ENCODE peak calls at places on chromosomes 3 and 15, in six cellular contexts. I, J, H, F, M and P are unnamed samples.
A peak's percentile ranks its signal among the peaks of the same experiment; 100 is the strongest.

GRCh38 chr3:23884481-23884880 is 32.3 kb downstream of the NKIRAS1 start:
- DNase-seq in I (no peak), J (no peak), H (no peak), F (no peak), M (no peak), P (peak; percentile 50)

GRCh38 chr15:79432345-79433311 is 492 bp downstream of the MINAR1 start:
- DNase-seq in I (no peak), J (no peak), H (no peak), F (no peak), M (peak; percentile 79), P (peak; percentile 54)

GRCh38 chr3:138408751-138409161 is 25.7 kb upstream of the ESYT3 start:
- DNase-seq in I (no peak), J (peak; percentile 5), H (no peak), F (no peak), M (no peak), P (peak; percentile 7)

GRCh38 chr15:31477851-31478250 is 151.2 kb downstream of the KLF13 start:
- DNase-seq in I (no peak), J (no peak), H (no peak), F (peak; percentile 23), M (no peak), P (no peak)

GRCh38 chr3:100900671-100901070 is 92.5 kb downstream of the ABI3BP start:
- DNase-seq in I (no peak), J (peak; percentile 30), H (no peak), F (no peak), M (no peak), P (no peak)

GRCh38 chr3:12994357-12994606 is 78.9 kb downstream of the IQSEC1 start:
- DNase-seq in I (peak; percentile 39), J (no peak), H (no peak), F (no peak), M (peak; percentile 71), P (no peak)

GRCh38 chr3:13348671-13349396 is 71.3 kb downstream of the NUP210 start:
- DNase-seq in I (peak; percentile 18), J (peak; percentile 7), H (no peak), F (no peak), M (no peak), P (peak; percentile 56)

GRCh38 chr15:48190932-48191573 is 412 bp upstream of the CTXN2 start:
- DNase-seq in I (peak; percentile 80), J (peak; percentile 72), H (peak; percentile 89), F (peak; percentile 27), M (peak; percentile 95), P (peak; percentile 92)

GRCh38 chr3:195777975-195778374 is 33.8 kb downstream of the MUC4 start:
- DNase-seq in I (no peak), J (no peak), H (no peak), F (no peak), M (no peak), P (no peak)

GRCh38 chr15:40240619-40241304 is 1.9 kb downstream of the PAK6 start:
- DNase-seq in I (no peak), J (no peak), H (no peak), F (no peak), M (peak; percentile 41), P (no peak)

GRCh38 chr3:172341482-172342059 is 106.7 kb downstream of the GHSR start:
- DNase-seq in I (peak; percentile 74), J (peak; percentile 70), H (peak; percentile 29), F (peak; percentile 33), M (no peak), P (peak; percentile 69)

GRCh38 chr3:147113293-147114045 is 292.9 kb downstream of the ZIC4 start:
- DNase-seq in I (peak; percentile 89), J (peak; percentile 88), H (no peak), F (no peak), M (no peak), P (peak; percentile 49)

GRCh38 chr15:72774696-72775383 is 8.7 kb downstream of the ADPGK start:
- DNase-seq in I (no peak), J (no peak), H (no peak), F (no peak), M (no peak), P (no peak)

GRCh38 chr3:97937205-97937604 is 35.0 kb downstream of the RIOX2 start:
- DNase-seq in I (no peak), J (no peak), H (no peak), F (no peak), M (no peak), P (no peak)

GRCh38 chr3:150220791-150221190 is 187.3 kb upstream of the TSC22D2 start:
- DNase-seq in I (peak; percentile 10), J (no peak), H (peak; percentile 18), F (no peak), M (no peak), P (peak; percentile 61)

GRCh38 chr3:150223568-150223967 is 184.5 kb upstream of the TSC22D2 start:
- DNase-seq in I (no peak), J (no peak), H (no peak), F (no peak), M (no peak), P (no peak)

GRCh38 chr3:150222646-150223045 is 185.5 kb upstream of the TSC22D2 start:
- DNase-seq in I (no peak), J (no peak), H (no peak), F (no peak), M (no peak), P (peak; percentile 82)

GRCh38 chr3:150223090-150223489 is 185.0 kb upstream of the TSC22D2 start:
- DNase-seq in I (no peak), J (no peak), H (no peak), F (no peak), M (no peak), P (no peak)

GRCh38 chr3:150222190-150222548 is 185.9 kb upstream of the TSC22D2 start:
- DNase-seq in I (no peak), J (no peak), H (no peak), F (no peak), M (no peak), P (no peak)
- H4K8ac ChIP-seq in I (no peak overlapping the region), J (no peak overlapping the region), H (no peak overlapping the region), F (no peak overlapping the region), M (no peak overlapping the region), P (no peak overlapping the region)

GRCh38 chr3:9915252-9916141 is 1.4 kb upstream of the IL17RC start:
- DNase-seq in I (peak; percentile 76), J (peak; percentile 52), H (no peak), F (peak; percentile 57), M (peak; percentile 81), P (peak; percentile 81)

GRCh38 chr3:9916734-9917680 is at the start of gene IL17RC:
- DNase-seq in I (peak; percentile 92), J (peak; percentile 84), H (no peak), F (peak; percentile 95), M (peak; percentile 81), P (peak; percentile 95)

GRCh38 chr3:9914559-9915251 is 2.2 kb upstream of the IL17RC start:
- DNase-seq in I (peak; percentile 19), J (no peak), H (no peak), F (no peak), M (no peak), P (no peak)

GRCh38 chr3:9917820-9918219 is 922 bp downstream of the IL17RC start:
- DNase-seq in I (no peak), J (no peak), H (no peak), F (no peak), M (no peak), P (no peak)

DNA sequence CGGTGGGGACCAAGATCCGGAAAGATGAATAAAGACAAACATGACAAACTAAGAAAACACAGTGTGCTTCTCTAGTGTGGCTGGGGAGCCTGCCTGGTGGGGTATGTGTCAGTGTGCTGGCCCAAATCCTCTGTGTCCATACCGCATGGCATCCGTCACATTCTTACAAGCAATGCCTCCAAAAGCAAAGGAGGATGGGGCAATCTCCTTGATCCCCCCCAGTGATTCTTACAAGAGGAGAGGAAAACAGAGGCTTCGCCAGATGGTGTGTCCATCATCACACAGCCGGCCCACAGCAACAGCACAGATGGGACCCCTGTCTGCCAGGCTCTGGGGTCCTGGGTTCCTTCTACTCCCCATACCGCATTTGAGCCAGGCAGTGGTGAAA is 558 bp upstream of the IL17RC start:
- DNase-seq in I (peak; percentile 57), J (peak; percentile 48), H (no peak), F (peak; percentile 46), M (no peak), P (peak; percentile 37)
- H3K4me3 ChIP-seq in I (no peak overlapping the region), J (peak overlapping the region; percentile 26), H (no peak overlapping the region), F (no peak overlapping the region), M (peak overlapping the region; percentile 47), P (no peak overlapping the region)

GRCh38 chr3:48858709-48859108 is 11.0 kb upstream of the PRKAR2A start:
- DNase-seq in I (no peak), J (no peak), H (no peak), F (no peak), M (no peak), P (no peak)

GRCh38 chr3:48856469-48856868 is 8.8 kb upstream of the PRKAR2A start:
- DNase-seq in I (no peak), J (no peak), H (no peak), F (no peak), M (no peak), P (no peak)

GRCh38 chr3:48852151-48852550 is 4.5 kb upstream of the PRKAR2A start:
- DNase-seq in I (no peak), J (no peak), H (no peak), F (no peak), M (no peak), P (no peak)

GRCh38 chr3:48859188-48859587 is 11.5 kb upstream of the PRKAR2A start:
- DNase-seq in I (no peak), J (no peak), H (no peak), F (no peak), M (no peak), P (no peak)

DNA sequence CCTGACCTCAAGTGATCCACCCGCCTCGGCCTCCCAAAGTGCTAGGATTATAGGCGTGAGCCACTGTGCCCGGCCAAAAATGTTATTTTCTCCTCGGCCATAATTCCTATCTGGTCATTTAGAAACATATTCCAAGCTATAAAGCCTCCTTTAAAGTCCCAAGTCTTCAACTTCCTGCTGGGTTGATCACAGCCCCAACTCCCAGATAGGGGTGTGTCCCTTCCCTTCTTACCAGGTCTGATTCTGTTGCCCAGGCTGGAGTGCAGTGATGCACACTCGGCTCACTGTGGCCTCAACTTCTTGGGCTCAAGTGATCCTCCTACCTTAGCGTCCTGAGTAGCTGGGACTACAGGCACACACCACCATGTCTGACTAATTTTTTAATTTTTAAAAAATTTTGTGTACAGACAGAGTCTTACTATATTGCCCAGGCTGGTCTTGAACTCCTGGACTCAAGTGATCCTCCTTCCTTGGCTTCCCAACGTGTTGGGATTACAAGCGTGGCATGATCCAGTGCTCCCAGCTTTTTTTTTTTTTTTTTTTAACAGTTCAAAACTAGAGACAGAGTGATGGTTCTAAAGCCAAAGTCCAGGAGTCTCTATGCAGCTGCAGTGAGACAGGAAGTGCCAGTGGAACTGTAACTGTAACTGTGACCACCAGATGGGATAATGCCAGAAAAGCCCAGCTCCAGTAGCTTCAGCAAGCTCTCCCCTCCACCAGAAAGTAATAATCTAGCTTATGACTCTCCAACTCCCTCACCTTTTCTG is 8.2 kb upstream of the PRKAR2A start:
- DNase-seq in I (no peak), J (no peak), H (no peak), F (no peak), M (no peak), P (no peak)
- H3K9ac ChIP-seq in I (no peak overlapping the region), J (no peak overlapping the region), H (no peak overlapping the region), F (no peak overlapping the region), M (no peak overlapping the region), P (no peak overlapping the region)

GRCh38 chr3:20240154-20240883 is 54.3 kb upstream of the SGO1 start:
- DNase-seq in I (no peak), J (no peak), H (no peak), F (no peak), M (no peak), P (no peak)
- H4K8ac ChIP-seq in I (no peak overlapping the region), J (no peak overlapping the region), H (no peak overlapping the region), F (no peak overlapping the region), M (no peak overlapping the region), P (no peak overlapping the region)